ENCODE peak calls at places on chromosomes 4 and X, in eight cellular contexts. A is psoas muscle; J is NCI-H1092; C is upper lobe of right lung; O is activated B cell treated with CpG ODN at 0.5 μM for 24 hours; X is CD4-positive, CD25-positive, alpha-beta regulatory T cell; F is lower leg skin; Z is cardiac fibroblast. I is an unnamed sample.
A peak's percentile ranks its signal among the peaks of the same experiment; 100 is the strongest.

GRCh38 chr4:99947190-99947578 is 766 bp upstream of the DNAJB14 start:
- DNase-seq in J (peak; percentile 2), C (no peak), X (no peak), O (no peak), F (no peak), Z (no peak), A (no peak), I (no peak)

GRCh38 chrX:8341814-8342590 is 122.6 kb upstream of the VCX3B start:
- DNase-seq in F (peak; percentile 13), X (no peak), O (no peak), Z (no peak), A (no peak), J (no peak), C (no peak), I (no peak)

GRCh38 chr4:37383579-37384229 is 139.2 kb downstream of the NWD2 start:
- DNase-seq in X (peak; percentile 47), J (no peak), A (no peak), Z (peak; percentile 54), O (no peak), C (no peak), F (no peak), I (no peak)

GRCh38 chr4:48974979-48975640 is 11.0 kb upstream of the CWH43 start:
- DNase-seq in O (no peak), C (no peak), Z (no peak), X (no peak), J (no peak), F (no peak), A (no peak), I (no peak)

GRCh38 chr4:145557720-145558119 is 61.5 kb upstream of the MMAA start:
- DNase-seq in F (peak; percentile 34), X (peak; percentile 57), C (peak; percentile 68), O (no peak), Z (peak; percentile 80), J (peak; percentile 3), A (peak; percentile 55), I (peak; percentile 43)

GRCh38 chr4:151184523-151185458 is 85.4 kb downstream of the RPS3A start:
- DNase-seq in F (no peak), C (no peak), Z (peak; percentile 67), X (no peak), A (no peak), O (no peak), J (no peak), I (no peak)

GRCh38 chr4:89114100-89114499 is 2.8 kb downstream of the TIGD2 start:
- DNase-seq in Z (no peak), J (no peak), C (no peak), A (no peak), O (no peak), X (no peak), F (no peak), I (no peak)

GRCh38 chrX:63754141-63754859 is 30.7 kb downstream of the ARHGEF9 start:
- DNase-seq in F (peak; percentile 16), C (no peak), Z (peak; percentile 31), A (no peak), X (peak; percentile 60), O (no peak), J (peak; percentile 1), I (no peak)

GRCh38 chrX:108165349-108166111 is 74.0 kb downstream of the ATG4A start:
- DNase-seq in X (no peak), O (no peak), J (peak; percentile 3), F (no peak), Z (peak; percentile 63), C (no peak), A (no peak), I (peak; percentile 4)

GRCh38 chrX:144683247-144683646 is 564.1 kb upstream of the SPANXN1 start:
- DNase-seq in F (no peak), O (no peak), J (no peak), Z (peak; percentile 39), X (no peak), A (no peak), C (no peak), I (no peak)

GRCh38 chr4:101393256-101393655 is 45.9 kb upstream of the PPP3CA start:
- DNase-seq in X (no peak), F (no peak), C (no peak), O (no peak), Z (peak; percentile 64), J (no peak), A (no peak), I (no peak)

GRCh38 chr4:153683763-153684181 is 308 bp upstream of the TLR2 start:
- DNase-seq in O (no peak), J (no peak), X (no peak), A (no peak), Z (no peak), F (no peak), C (no peak), I (no peak)

GRCh38 chr4:47639531-47639930 is 154.5 kb downstream of the ATP10D start:
- DNase-seq in C (no peak), X (no peak), J (no peak), Z (peak; percentile 76), A (no peak), O (no peak), F (no peak), I (no peak)

GRCh38 chr4:25379591-25379990 is 2.5 kb downstream of the ANAPC4 start:
- DNase-seq in A (no peak), O (no peak), Z (no peak), X (no peak), J (no peak), F (no peak), C (no peak), I (no peak)

GRCh38 chr4:48331577-48332340 is 9.6 kb upstream of the SLAIN2 start:
- DNase-seq in O (no peak), Z (peak; percentile 89), F (no peak), J (no peak), X (no peak), C (no peak), A (no peak), I (no peak)

GRCh38 chrX:103918050-103918449 is 44.4 kb upstream of the TMSB15B start:
- DNase-seq in F (peak; percentile 20), Z (peak; percentile 65), A (peak; percentile 56), X (peak; percentile 69), O (peak; percentile 19), J (peak; percentile 82), C (no peak), I (no peak)

GRCh38 chrX:130836447-130836846 is 66.6 kb downstream of the ENOX2 start:
- DNase-seq in F (no peak), J (no peak), O (no peak), A (no peak), C (no peak), Z (peak; percentile 2), X (no peak), I (no peak)

GRCh38 chr4:155761916-155762315 is 3.1 kb downstream of the GUCY1B1 start:
- DNase-seq in O (no peak), A (no peak), F (no peak), J (no peak), X (no peak), Z (no peak), C (no peak), I (no peak)

GRCh38 chrX:12721042-12721441 is 70.2 kb upstream of the PRPS2 start:
- DNase-seq in J (no peak), C (no peak), Z (no peak), A (no peak), F (no peak), O (no peak), X (no peak), I (no peak)

GRCh38 chr4:10117424-10118354 is 1.1 kb upstream of the WDR1 start:
- DNase-seq in A (no peak), O (peak; percentile 38), C (no peak), X (peak; percentile 76), F (no peak), Z (no peak), J (no peak), I (no peak)

GRCh38 chr4:55079451-55080173 is 45.8 kb downstream of the KDR start:
- DNase-seq in A (no peak), C (no peak), F (no peak), J (no peak), Z (no peak), O (no peak), X (no peak), I (no peak)

GRCh38 chr4:173506780-173507211 is 23.2 kb downstream of the HAND2 start:
- DNase-seq in A (no peak), X (no peak), C (no peak), J (no peak), Z (no peak), F (no peak), O (no peak), I (no peak)

GRCh38 chrX:2748171-2748814 is 3.5 kb upstream of the XG start:
- DNase-seq in C (no peak), F (no peak), O (no peak), J (no peak), Z (no peak), A (no peak), X (no peak), I (no peak)

GRCh38 chrX:15605233-15605632 is 4.5 kb upstream of the ACE2 start:
- DNase-seq in Z (no peak), C (no peak), O (no peak), X (no peak), J (no peak), F (no peak), A (no peak), I (no peak)

I was measured in AG04450.